ENCODE peak calls at places on chromosomes 12 and 14, in eight cellular contexts. One of them, this sample, is unnamed.

GRCh38 chr12:76943004-76943403 is 64.2 kb upstream of the CSRP2 start:
- DNase-seq in A549: no peak
- DNase-seq in HCT116: no peak
- DNase-seq in K562: no peak
- DNase-seq in tibial nerve: no peak
- DNase-seq in endothelial cell of umbilical vein: no peak
- DNase-seq in stomach: no peak
- DNase-seq in esophagus muscularis mucosa: no peak
- DNase-seq in this sample: no peak

GRCh38 chr12:16669756-16670155 is 63.8 kb upstream of the LMO3 start:
- DNase-seq in HCT116: no peak
- DNase-seq in A549: no peak
- DNase-seq in endothelial cell of umbilical vein: no peak
- DNase-seq in stomach: no peak
- DNase-seq in esophagus muscularis mucosa: no peak
- DNase-seq in tibial nerve: no peak
- DNase-seq in K562: no peak
- DNase-seq in this sample: no peak

GRCh38 chr14:105330491-105330895 is 15.9 kb downstream of the PACS2 start:
- DNase-seq in tibial nerve: no peak
- DNase-seq in HCT116: no peak
- DNase-seq in esophagus muscularis mucosa: no peak
- DNase-seq in stomach: no peak
- DNase-seq in K562: peak; percentile 34
- DNase-seq in A549: no peak
- DNase-seq in endothelial cell of umbilical vein: peak; percentile 66
- DNase-seq in this sample: peak; percentile 63

GRCh38 chr12:96989916-96990315 is 82.9 kb downstream of the NEDD1 start:
- DNase-seq in K562: peak; percentile 24
- DNase-seq in tibial nerve: no peak
- DNase-seq in stomach: no peak
- DNase-seq in endothelial cell of umbilical vein: peak; percentile 42
- DNase-seq in A549: peak; percentile 54
- DNase-seq in esophagus muscularis mucosa: no peak
- DNase-seq in HCT116: peak; percentile 54
- DNase-seq in this sample: no peak

GRCh38 chr12:97716356-97716755 is 253.8 kb downstream of the RMST start:
- DNase-seq in tibial nerve: no peak
- DNase-seq in K562: no peak
- DNase-seq in stomach: no peak
- DNase-seq in HCT116: no peak
- DNase-seq in esophagus muscularis mucosa: no peak
- DNase-seq in A549: peak; percentile 13
- DNase-seq in endothelial cell of umbilical vein: no peak
- DNase-seq in this sample: no peak

GRCh38 chr14:29741909-29742401 is 185.7 kb downstream of the PRKD1 start:
- DNase-seq in A549: no peak
- DNase-seq in esophagus muscularis mucosa: no peak
- DNase-seq in K562: no peak
- DNase-seq in tibial nerve: no peak
- DNase-seq in endothelial cell of umbilical vein: peak; percentile 84
- DNase-seq in stomach: no peak
- DNase-seq in HCT116: no peak
- DNase-seq in this sample: no peak

GRCh38 chr12:78406776-78407335 is 457.7 kb upstream of the SYT1 start:
- DNase-seq in A549: no peak
- DNase-seq in stomach: no peak
- DNase-seq in HCT116: no peak
- DNase-seq in esophagus muscularis mucosa: no peak
- DNase-seq in K562: no peak
- DNase-seq in tibial nerve: no peak
- DNase-seq in endothelial cell of umbilical vein: no peak
- DNase-seq in this sample: no peak

GRCh38 chr14:77217551-77217950 is 36.0 kb downstream of the TMEM63C start:
- DNase-seq in esophagus muscularis mucosa: no peak
- DNase-seq in A549: no peak
- DNase-seq in stomach: no peak
- DNase-seq in tibial nerve: no peak
- DNase-seq in K562: no peak
- DNase-seq in HCT116: no peak
- DNase-seq in endothelial cell of umbilical vein: no peak
- DNase-seq in this sample: no peak

GRCh38 chr12:49873361-49873934 is 30.3 kb downstream of the FAIM2 start:
- DNase-seq in K562: no peak
- DNase-seq in endothelial cell of umbilical vein: no peak
- DNase-seq in stomach: peak; percentile 41
- DNase-seq in tibial nerve: no peak
- DNase-seq in A549: no peak
- DNase-seq in esophagus muscularis mucosa: no peak
- DNase-seq in HCT116: no peak
- DNase-seq in this sample: no peak

GRCh38 chr14:90924618-90925345 is 108.6 kb upstream of the TTC7B start:
- DNase-seq in endothelial cell of umbilical vein: no peak
- DNase-seq in stomach: peak; percentile 56
- DNase-seq in tibial nerve: no peak
- DNase-seq in K562: no peak
- DNase-seq in A549: no peak
- DNase-seq in esophagus muscularis mucosa: no peak
- DNase-seq in HCT116: no peak
- DNase-seq in this sample: no peak

GRCh38 chr12:103960567-103961227 is 5.0 kb upstream of the TDG start:
- DNase-seq in endothelial cell of umbilical vein: no peak
- DNase-seq in A549: no peak
- DNase-seq in K562: peak; percentile 53
- DNase-seq in stomach: no peak
- DNase-seq in HCT116: no peak
- DNase-seq in esophagus muscularis mucosa: no peak
- DNase-seq in tibial nerve: no peak
- DNase-seq in this sample: no peak

GRCh38 chr12:29655861-29656260 is 127.9 kb downstream of the TMTC1 start:
- DNase-seq in A549: no peak
- DNase-seq in tibial nerve: no peak
- DNase-seq in endothelial cell of umbilical vein: no peak
- DNase-seq in K562: no peak
- DNase-seq in HCT116: no peak
- DNase-seq in stomach: no peak
- DNase-seq in esophagus muscularis mucosa: no peak
- DNase-seq in this sample: no peak

GRCh38 chr14:105927094-105927475 is 400.7 kb downstream of the TMEM121 start:
- DNase-seq in HCT116: no peak
- DNase-seq in A549: no peak
- DNase-seq in endothelial cell of umbilical vein: no peak
- DNase-seq in esophagus muscularis mucosa: no peak
- DNase-seq in K562: peak; percentile 0
- DNase-seq in tibial nerve: no peak
- DNase-seq in stomach: no peak
- DNase-seq in this sample: peak; percentile 56

GRCh38 chr12:45184145-45184958 is 31.5 kb upstream of the ANO6 start:
- DNase-seq in stomach: no peak
- DNase-seq in A549: no peak
- DNase-seq in K562: no peak
- DNase-seq in esophagus muscularis mucosa: no peak
- DNase-seq in endothelial cell of umbilical vein: no peak
- DNase-seq in HCT116: no peak
- DNase-seq in tibial nerve: no peak
- DNase-seq in this sample: no peak

GRCh38 chr12:21301-22189 is 45.0 kb upstream of the IQSEC3 start:
- DNase-seq in HCT116: no peak
- DNase-seq in esophagus muscularis mucosa: no peak
- DNase-seq in tibial nerve: no peak
- DNase-seq in A549: no peak
- DNase-seq in K562: peak; percentile 6
- DNase-seq in endothelial cell of umbilical vein: no peak
- DNase-seq in stomach: no peak
- DNase-seq in this sample: no peak

GRCh38 chr12:72901685-72902084 is 629.5 kb downstream of the TRHDE start:
- DNase-seq in stomach: no peak
- DNase-seq in tibial nerve: no peak
- DNase-seq in K562: no peak
- DNase-seq in endothelial cell of umbilical vein: no peak
- DNase-seq in HCT116: no peak
- DNase-seq in esophagus muscularis mucosa: no peak
- DNase-seq in A549: no peak
- DNase-seq in this sample: no peak

GRCh38 chr12:69151254-69151751 is 88.1 kb upstream of the CPSF6 start:
- DNase-seq in esophagus muscularis mucosa: no peak
- DNase-seq in stomach: no peak
- DNase-seq in K562: no peak
- DNase-seq in A549: no peak
- DNase-seq in endothelial cell of umbilical vein: no peak
- DNase-seq in tibial nerve: no peak
- DNase-seq in HCT116: no peak
- DNase-seq in this sample: no peak

GRCh38 chr12:100737168-100737567 is 57.4 kb upstream of the ANO4 start:
- DNase-seq in A549: peak; percentile 6
- DNase-seq in tibial nerve: no peak
- DNase-seq in HCT116: no peak
- DNase-seq in K562: no peak
- DNase-seq in endothelial cell of umbilical vein: no peak
- DNase-seq in esophagus muscularis mucosa: peak; percentile 77
- DNase-seq in stomach: no peak
- DNase-seq in this sample: no peak

GRCh38 chr12:47881826-47882427 is 22.9 kb downstream of the VDR start:
- DNase-seq in endothelial cell of umbilical vein: no peak
- DNase-seq in esophagus muscularis mucosa: no peak
- DNase-seq in A549: peak; percentile 20
- DNase-seq in tibial nerve: no peak
- DNase-seq in stomach: no peak
- DNase-seq in K562: no peak
- DNase-seq in HCT116: no peak
- DNase-seq in this sample: peak; percentile 68

GRCh38 chr12:7709969-7710368 is 1.3 kb upstream of the DPPA3 start:
- DNase-seq in A549: no peak
- DNase-seq in HCT116: no peak
- DNase-seq in tibial nerve: no peak
- DNase-seq in endothelial cell of umbilical vein: no peak
- DNase-seq in esophagus muscularis mucosa: no peak
- DNase-seq in K562: no peak
- DNase-seq in stomach: no peak
- DNase-seq in this sample: no peak

GRCh38 chr12:111204684-111205305 is 164.1 kb downstream of the PHETA1 start:
- DNase-seq in A549: no peak
- DNase-seq in stomach: no peak
- DNase-seq in K562: no peak
- DNase-seq in esophagus muscularis mucosa: no peak
- DNase-seq in HCT116: no peak
- DNase-seq in endothelial cell of umbilical vein: no peak
- DNase-seq in tibial nerve: no peak
- DNase-seq in this sample: no peak

GRCh38 chr12:111692575-111693210 is 6.8 kb downstream of the ACAD10 start:
- DNase-seq in HCT116: no peak
- DNase-seq in tibial nerve: no peak
- DNase-seq in stomach: no peak
- DNase-seq in A549: peak; percentile 42
- DNase-seq in esophagus muscularis mucosa: no peak
- DNase-seq in K562: peak; percentile 56
- DNase-seq in endothelial cell of umbilical vein: no peak
- DNase-seq in this sample: no peak

GRCh38 chr12:94149781-94150482 is 1.6 kb downstream of the PLXNC1 start:
- DNase-seq in A549: peak; percentile 21
- DNase-seq in endothelial cell of umbilical vein: no peak
- DNase-seq in esophagus muscularis mucosa: no peak
- DNase-seq in HCT116: no peak
- DNase-seq in stomach: peak; percentile 28
- DNase-seq in tibial nerve: peak; percentile 20
- DNase-seq in K562: no peak
- DNase-seq in this sample: peak; percentile 42
- TF ChIP-seq POLR2A in A549: no peak
- TF ChIP-seq POLR2A in endothelial cell of umbilical vein: no peak
- TF ChIP-seq POLR2A in esophagus muscularis mucosa: no peak
- TF ChIP-seq POLR2A in HCT116: no peak
- TF ChIP-seq POLR2A in stomach: no peak
- TF ChIP-seq POLR2A in tibial nerve: no peak
- TF ChIP-seq POLR2A in K562: no peak
- TF ChIP-seq POLR2A in this sample: no peak

GRCh38 chr14:24246765-24247212 is 4.4 kb upstream of the TINF2 start:
- DNase-seq in stomach: no peak
- DNase-seq in endothelial cell of umbilical vein: no peak
- DNase-seq in HCT116: no peak
- DNase-seq in A549: no peak
- DNase-seq in K562: no peak
- DNase-seq in tibial nerve: no peak
- DNase-seq in esophagus muscularis mucosa: no peak
- DNase-seq in this sample: peak; percentile 6
- H3K27ac ChIP-seq in stomach: no peak overlapping the region
- H3K27ac ChIP-seq in endothelial cell of umbilical vein: no peak overlapping the region
- H3K27ac ChIP-seq in HCT116: no peak overlapping the region
- H3K27ac ChIP-seq in A549: no peak overlapping the region
- H3K27ac ChIP-seq in K562: no peak overlapping the region
- H3K27ac ChIP-seq in tibial nerve: peak overlapping the region; percentile 28
- H3K27ac ChIP-seq in esophagus muscularis mucosa: no peak overlapping the region
- H3K27ac ChIP-seq in this sample: peak overlapping the region; percentile 36

DNA sequence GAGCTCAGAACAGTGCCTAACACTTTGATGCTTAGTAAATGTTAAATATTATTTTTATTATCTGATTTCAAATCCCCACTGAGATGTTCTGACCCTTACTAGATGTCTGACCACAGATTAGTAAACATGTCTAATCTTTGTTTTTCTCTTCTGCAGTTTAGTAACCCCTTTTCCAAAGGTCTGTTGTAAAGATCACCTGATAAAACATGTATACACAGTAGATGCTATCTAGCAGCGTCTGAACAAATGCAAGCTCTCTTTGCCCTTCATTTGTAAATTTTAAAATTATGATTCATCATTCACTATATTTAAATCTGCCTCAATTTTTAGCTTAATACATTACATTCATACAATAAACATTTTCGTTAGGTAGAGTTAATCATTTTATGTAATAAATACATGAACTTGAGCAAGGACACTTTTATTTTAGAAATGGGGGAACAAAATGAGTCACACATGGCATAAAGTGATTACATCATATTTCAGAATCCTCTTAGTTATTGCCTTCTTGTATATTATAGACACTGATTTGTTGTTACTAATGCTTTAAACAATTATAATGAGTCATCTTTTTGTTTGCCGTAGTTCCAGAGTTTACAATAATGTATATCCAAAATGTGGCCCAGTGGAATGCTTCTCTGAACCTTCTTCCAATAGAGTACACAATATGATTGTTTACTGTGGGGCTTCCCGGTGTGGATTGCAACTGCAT is 1.7 kb upstream of the OR4K5 start:
- DNase-seq in stomach: no peak
- DNase-seq in K562: no peak
- DNase-seq in endothelial cell of umbilical vein: no peak
- DNase-seq in esophagus muscularis mucosa: no peak
- DNase-seq in tibial nerve: no peak
- DNase-seq in A549: no peak
- DNase-seq in HCT116: no peak
- DNase-seq in this sample: no peak
- H3K9me3 ChIP-seq in stomach: no peaks in the 10 kb centered on the region
- H3K9me3 ChIP-seq in K562: no peaks in the 10 kb centered on the region
- H3K9me3 ChIP-seq in endothelial cell of umbilical vein: peaks cover 6% of the 10 kb centered on the region
- H3K9me3 ChIP-seq in esophagus muscularis mucosa: no peaks in the 10 kb centered on the region
- H3K9me3 ChIP-seq in tibial nerve: no peaks in the 10 kb centered on the region
- H3K9me3 ChIP-seq in A549: no peaks in the 10 kb centered on the region
- H3K9me3 ChIP-seq in HCT116: peaks cover 29% of the 10 kb centered on the region
- H3K9me3 ChIP-seq in this sample: no peaks in the 10 kb centered on the region

DNA sequence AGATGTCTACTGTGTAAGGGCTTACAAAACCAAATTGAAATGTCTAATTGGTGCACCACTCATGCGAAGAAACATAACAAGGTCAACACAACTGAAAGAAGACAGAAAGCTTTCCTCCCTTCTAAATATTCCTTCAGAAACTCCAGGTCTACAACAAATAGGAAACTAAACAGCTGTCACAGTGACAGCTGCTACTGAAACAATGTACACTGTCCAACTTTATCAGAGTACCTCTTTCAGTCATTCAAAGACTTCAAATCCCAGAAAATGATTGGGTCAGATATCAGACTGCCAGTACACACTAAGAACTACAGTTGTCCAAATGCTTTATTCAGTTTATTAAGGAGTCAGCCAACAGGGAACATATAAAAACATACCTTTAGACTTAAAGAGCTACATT is 35.2 kb downstream of the CEP128 start:
- DNase-seq in esophagus muscularis mucosa: no peak
- DNase-seq in K562: no peak
- DNase-seq in HCT116: no peak
- DNase-seq in tibial nerve: no peak
- DNase-seq in stomach: no peak
- DNase-seq in endothelial cell of umbilical vein: no peak
- DNase-seq in A549: no peak
- DNase-seq in this sample: no peak
- TF ChIP-seq POLR2A in esophagus muscularis mucosa: no peak
- TF ChIP-seq POLR2A in K562: no peak
- TF ChIP-seq POLR2A in HCT116: no peak
- TF ChIP-seq POLR2A in tibial nerve: no peak
- TF ChIP-seq POLR2A in stomach: no peak
- TF ChIP-seq POLR2A in endothelial cell of umbilical vein: no peak
- TF ChIP-seq POLR2A in A549: no peak
- TF ChIP-seq POLR2A in this sample: no peak